ENCODE peak calls at places on chromosomes 12 and 14, in ten cellular contexts. N is AML-193; P is activated gamma-delta T cell treated with anti-CD3 and anti-CD28 coated beads, Interleukin-2, amount 50 U/mL, for 16 hours; C is amniotic stem cell; I is stimulated activated CD4-positive, alpha-beta T cell treated with anti-CD3 and anti-CD28 coated beads, Interleukin-15, amount 100 ng/mL, for 1 hour; U is NCI-H2171; H is mesothelial cell of epicardium; V is activated CD8-positive, alpha-beta memory T cell treated with anti-CD3 and anti-CD28 coated beads for 1 hour; F is A549; Z is epithelial cell of proximal tubule. X is an unnamed sample.

GRCh38 chr12:10301103-10301502 is 6.6 kb upstream of the KLRD1 start:
- DNase-seq in N (no peak), P (no peak), C (no peak), I (no peak), U (no peak), H (no peak), V (no peak), F (no peak), Z (no peak), X (peak)

GRCh38 chr12:130879781-130880389 is 8.0 kb downstream of the RAN start:
- DNase-seq in N (no peak), P (no peak), C (no peak), I (no peak), U (no peak), H (no peak), V (no peak), F (peak), Z (no peak), X (no peak)

GRCh38 chr14:21257395-21258193 is 11.6 kb downstream of the HNRNPC start:
- DNase-seq in N (no peak), P (no peak), C (no peak), I (no peak), U (no peak), H (no peak), V (no peak), F (no peak), Z (no peak), X (no peak)

GRCh38 chr14:77654001-77654431 is 37.6 kb upstream of the SPTLC2 start:
- DNase-seq in N (no peak), P (no peak), C (no peak), I (no peak), U (no peak), H (no peak), V (no peak), F (no peak), Z (no peak), X (no peak)

GRCh38 chr12:24948816-24949722 is at the start of gene BCAT1:
- DNase-seq in N (peak), P (peak), C (peak), I (no peak), U (no peak), H (peak), V (no peak), F (peak), Z (no peak), X (peak)

GRCh38 chr12:41515953-41516352 is 327.8 kb downstream of the PDZRN4 start:
- DNase-seq in N (no peak), P (no peak), C (no peak), I (no peak), U (no peak), H (no peak), V (no peak), F (no peak), Z (no peak), X (no peak)

GRCh38 chr14:90509403-90509802 is 112.6 kb downstream of the CALM1 start:
- DNase-seq in N (no peak), P (no peak), C (no peak), I (no peak), U (no peak), H (no peak), V (no peak), F (no peak), Z (no peak), X (no peak)

GRCh38 chr12:114681149-114681849 is 2.7 kb downstream of the TBX3 start:
- DNase-seq in N (no peak), P (no peak), C (no peak), I (no peak), U (no peak), H (no peak), V (no peak), F (no peak), Z (no peak), X (no peak)

GRCh38 chr14:56351861-56352260 is 227.7 kb upstream of the TMEM260 start:
- DNase-seq in N (no peak), P (no peak), C (peak), I (no peak), U (no peak), H (no peak), V (no peak), F (no peak), Z (no peak), X (no peak)

GRCh38 chr12:53695148-53696138 is 19.6 kb upstream of the ATP5MC2 start:
- DNase-seq in N (no peak), P (no peak), C (peak), I (no peak), U (no peak), H (peak), V (no peak), F (peak), Z (no peak), X (no peak)

GRCh38 chr14:67358914-67359313 is 690 bp downstream of the ATP6V1D start:
- DNase-seq in N (no peak), P (no peak), C (no peak), I (no peak), U (peak), H (no peak), V (no peak), F (peak), Z (no peak), X (no peak)

GRCh38 chr12:108852674-108853073 is 4.7 kb downstream of the SSH1 start:
- DNase-seq in N (no peak), P (no peak), C (no peak), I (no peak), U (no peak), H (no peak), V (no peak), F (no peak), Z (no peak), X (no peak)

GRCh38 chr12:109458086-109458485 is 19.0 kb downstream of the KCTD10 start:
- DNase-seq in N (no peak), P (no peak), C (no peak), I (no peak), U (no peak), H (no peak), V (no peak), F (no peak), Z (no peak), X (no peak)

GRCh38 chr12:98397323-98398105 is 117.9 kb upstream of the TMPO start:
- DNase-seq in N (peak), P (peak), C (peak), I (peak), U (peak), H (peak), V (peak), F (peak), Z (peak), X (peak)

GRCh38 chr12:116620085-116620734 is 61.0 kb downstream of the MAP1LC3B2 start:
- DNase-seq in N (no peak), P (no peak), C (no peak), I (no peak), U (no peak), H (no peak), V (no peak), F (no peak), Z (no peak), X (no peak)

GRCh38 chr14:97995571-97995970 is 1198.4 kb downstream of the VRK1 start:
- DNase-seq in N (no peak), P (no peak), C (no peak), I (no peak), U (no peak), H (no peak), V (no peak), F (no peak), Z (no peak), X (no peak)